ENCODE peak calls at places on chromosome 22, in eight cellular contexts. One of them, this sample, is unnamed.

GRCh38 chr22:43110927-43111623 is 525 bp downstream of the BIK start:
- DNase-seq in mesothelial cell of epicardium: no peak
- DNase-seq in heart left ventricle: no peak
- DNase-seq in AG10803: no peak
- DNase-seq in PC-9: no peak
- DNase-seq in germinal center: peak; percentile 77
- DNase-seq in OCI-M1: no peak
- DNase-seq in hippocampal formation: no peak
- DNase-seq in this sample: no peak

GRCh38 chr22:26835929-26836528 is 178.6 kb downstream of the MIAT start:
- DNase-seq in mesothelial cell of epicardium: no peak
- DNase-seq in OCI-M1: peak; percentile 75
- DNase-seq in germinal center: peak; percentile 63
- DNase-seq in heart left ventricle: no peak
- DNase-seq in PC-9: no peak
- DNase-seq in hippocampal formation: no peak
- DNase-seq in AG10803: peak; percentile 23
- DNase-seq in this sample: no peak

GRCh38 chr22:23784215-23784732 is 2.5 kb upstream of the SMARCB1 start:
- DNase-seq in AG10803: peak; percentile 52
- DNase-seq in heart left ventricle: no peak
- DNase-seq in hippocampal formation: no peak
- DNase-seq in mesothelial cell of epicardium: no peak
- DNase-seq in PC-9: no peak
- DNase-seq in germinal center: no peak
- DNase-seq in OCI-M1: peak; percentile 39
- DNase-seq in this sample: peak; percentile 11

GRCh38 chr22:35521358-35522264 is 19.0 kb upstream of the RASD2 start:
- DNase-seq in heart left ventricle: no peak
- DNase-seq in AG10803: no peak
- DNase-seq in OCI-M1: peak; percentile 27
- DNase-seq in PC-9: no peak
- DNase-seq in mesothelial cell of epicardium: no peak
- DNase-seq in germinal center: no peak
- DNase-seq in hippocampal formation: no peak
- DNase-seq in this sample: no peak

GRCh38 chr22:23251445-23252093 is 71.3 kb downstream of the BCR start:
- DNase-seq in hippocampal formation: no peak
- DNase-seq in AG10803: peak; percentile 43
- DNase-seq in OCI-M1: no peak
- DNase-seq in PC-9: no peak
- DNase-seq in mesothelial cell of epicardium: no peak
- DNase-seq in germinal center: no peak
- DNase-seq in heart left ventricle: no peak
- DNase-seq in this sample: no peak

GRCh38 chr22:50483556-50483955 is 2.2 kb downstream of the ADM2 start:
- DNase-seq in PC-9: no peak
- DNase-seq in heart left ventricle: no peak
- DNase-seq in germinal center: no peak
- DNase-seq in OCI-M1: no peak
- DNase-seq in AG10803: no peak
- DNase-seq in hippocampal formation: no peak
- DNase-seq in mesothelial cell of epicardium: no peak
- DNase-seq in this sample: no peak

GRCh38 chr22:26321469-26321913 is 107.6 kb upstream of the ASPHD2 start:
- DNase-seq in hippocampal formation: peak; percentile 23
- DNase-seq in PC-9: no peak
- DNase-seq in heart left ventricle: no peak
- DNase-seq in mesothelial cell of epicardium: no peak
- DNase-seq in AG10803: peak; percentile 90
- DNase-seq in OCI-M1: no peak
- DNase-seq in germinal center: no peak
- DNase-seq in this sample: no peak

GRCh38 chr22:25711491-25711890 is 30.5 kb upstream of the MYO18B start:
- DNase-seq in heart left ventricle: no peak
- DNase-seq in mesothelial cell of epicardium: no peak
- DNase-seq in germinal center: no peak
- DNase-seq in hippocampal formation: no peak
- DNase-seq in AG10803: no peak
- DNase-seq in PC-9: no peak
- DNase-seq in OCI-M1: no peak
- DNase-seq in this sample: no peak

GRCh38 chr22:45254789-45255261 is 14.1 kb upstream of the KIAA0930 start:
- DNase-seq in germinal center: no peak
- DNase-seq in PC-9: no peak
- DNase-seq in OCI-M1: no peak
- DNase-seq in mesothelial cell of epicardium: no peak
- DNase-seq in hippocampal formation: no peak
- DNase-seq in heart left ventricle: no peak
- DNase-seq in AG10803: no peak
- DNase-seq in this sample: no peak

GRCh38 chr22:32839776-32840571 is 38.5 kb downstream of the TIMP3 start:
- DNase-seq in PC-9: no peak
- DNase-seq in germinal center: no peak
- DNase-seq in AG10803: no peak
- DNase-seq in OCI-M1: no peak
- DNase-seq in hippocampal formation: no peak
- DNase-seq in heart left ventricle: no peak
- DNase-seq in mesothelial cell of epicardium: no peak
- DNase-seq in this sample: no peak

This sample was measured in GF-D8.